ENCODE peak calls at places on chromosome 11, in four cellular contexts. Z is ovary, Q is coronary artery, M is heart left ventricle. T is an unnamed sample.

GRCh38 chr11:3160252-3161031 is 4.7 kb downstream of the OSBPL5 start:
- DNase-seq in Q (peak; percentile 94), Z (peak; percentile 89), M (peak; percentile 89), T (peak; percentile 94)

GRCh38 chr11:72975778-72976520 is 161.7 kb downstream of the ATG16L2 start:
- DNase-seq in M (no peak), Q (no peak), Z (no peak), T (peak; percentile 86)

GRCh38 chr11:76048763-76049162 is 157.5 kb downstream of the WNT11 start:
- DNase-seq in M (no peak), Z (no peak), Q (no peak), T (no peak)

GRCh38 chr11:19777032-19777341 is 64.3 kb downstream of the NAV2 start:
- DNase-seq in M (no peak), Q (peak; percentile 74), Z (no peak), T (no peak)

GRCh38 chr11:1659478-1659877 is 29.9 kb downstream of the KRTAP5-5 start:
- DNase-seq in Q (peak; percentile 24), M (no peak), Z (no peak), T (no peak)

GRCh38 chr11:123681007-123681406 is 26.6 kb upstream of the SCN3B start:
- DNase-seq in Q (no peak), Z (no peak), M (no peak), T (no peak)

GRCh38 chr11:61095022-61095421 is 7.3 kb upstream of the CD5 start:
- DNase-seq in M (no peak), Z (no peak), Q (peak; percentile 46), T (no peak)

GRCh38 chr11:2558861-2559526 is 114.2 kb downstream of the KCNQ1 start:
- DNase-seq in Z (peak; percentile 7), M (no peak), Q (no peak), T (no peak)

GRCh38 chr11:96045622-96046456 is 121.9 kb upstream of the MTMR2 start:
- DNase-seq in M (peak; percentile 29), Z (peak; percentile 63), Q (peak; percentile 77), T (peak; percentile 92)

GRCh38 chr11:9180784-9181183 is 84.4 kb downstream of the DENND5A start:
- DNase-seq in Q (no peak), M (no peak), Z (no peak), T (peak; percentile 44)

GRCh38 chr11:20612416-20612815 is 13.0 kb downstream of the SLC6A5 start:
- DNase-seq in M (no peak), Q (no peak), Z (no peak), T (no peak)

GRCh38 chr11:113570906-113571305 is 95.7 kb upstream of the DRD2 start:
- DNase-seq in M (no peak), Z (no peak), Q (no peak), T (no peak)

GRCh38 chr11:71138737-71139425 is 113.5 kb downstream of the SHANK2 start:
- DNase-seq in Z (no peak), M (no peak), Q (no peak), T (no peak)

GRCh38 chr11:130666781-130667251 is 218.4 kb downstream of the ADAMTS15 start:
- DNase-seq in Q (no peak), Z (no peak), M (no peak), T (no peak)
- TF ChIP-seq CTCF in Q (no peak), Z (no peak), M (no peak), T (peak; percentile 21)

GRCh38 chr11:130915556-130916237 is 582 bp downstream of the SNX19 start:
- DNase-seq in Z (no peak), Q (no peak), M (no peak), T (no peak)
- H3K4me3 ChIP-seq in Z (peak overlapping the region; percentile 89), Q (peak overlapping the region; percentile 94), M (peak overlapping the region; percentile 93), T (peak overlapping the region; percentile 71)

GRCh38 chr11:10413268-10413667 is 41.8 kb upstream of the AMPD3 start:
- DNase-seq in Z (no peak), M (no peak), Q (no peak), T (peak; percentile 48)
- TF ChIP-seq CTCF in Z (no peak), M (no peak), Q (no peak), T (peak; percentile 19)

DNA sequence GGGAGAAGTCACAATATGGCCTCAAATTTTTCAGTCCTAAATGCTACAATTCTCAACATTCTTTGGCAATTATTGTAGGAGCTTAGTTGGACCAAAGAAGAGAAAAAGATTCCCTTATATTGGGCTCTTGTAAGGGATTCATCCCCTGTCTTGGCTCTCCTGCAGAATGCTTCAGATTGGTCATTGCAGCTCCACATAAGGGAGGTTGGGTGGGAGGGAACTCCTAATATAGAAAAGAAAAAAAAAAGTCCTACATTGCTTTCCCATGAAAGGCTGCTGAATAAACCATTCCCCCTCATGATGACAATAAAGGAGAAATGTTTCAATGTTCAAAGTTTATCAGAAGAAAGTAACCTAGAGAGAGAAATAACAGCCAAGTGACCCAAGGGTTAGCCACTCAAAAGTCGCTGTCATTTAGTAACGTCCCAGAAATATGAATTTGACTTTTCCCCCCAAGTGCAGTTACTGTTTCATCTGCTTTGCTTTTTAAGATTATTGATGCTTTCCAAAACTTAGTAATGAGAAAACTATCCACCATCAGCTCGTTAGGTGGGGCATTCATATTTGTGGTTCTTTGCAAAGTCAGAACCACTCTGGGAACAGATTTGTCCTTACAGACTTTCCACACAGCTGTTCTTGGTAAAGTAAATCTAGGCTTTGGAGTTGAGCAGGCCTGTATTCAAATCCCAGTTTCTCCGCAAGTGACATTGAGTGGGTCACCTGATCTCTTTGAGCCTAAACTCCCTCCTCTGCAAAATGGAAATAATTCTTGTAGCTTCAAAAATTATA is 5.0 kb upstream of the SLC1A2 start:
- DNase-seq in Q (no peak), M (no peak), Z (no peak), T (peak; percentile 53)
- H3K4me3 ChIP-seq in Q (no peak overlapping the region), M (no peak overlapping the region), Z (no peak overlapping the region), T (no peak overlapping the region)

GRCh38 chr11:131914299-131914902 is 544.0 kb downstream of the NTM start:
- DNase-seq in M (no peak), Q (no peak), Z (no peak), T (peak; percentile 47)
- TF ChIP-seq CTCF in M (no peak), Q (no peak), Z (no peak), T (peak; percentile 45)

GRCh38 chr11:66543263-66544107 is 2.4 kb downstream of the ZDHHC24 start:
- DNase-seq in Z (peak; percentile 48), M (peak; percentile 51), Q (no peak), T (peak; percentile 65)
- H3K4me3 ChIP-seq in Z (no peak overlapping the region), M (no peak overlapping the region), Q (peak overlapping the region; percentile 44), T (no peak overlapping the region)

GRCh38 chr11:125887373-125888324 is at the start of gene HYLS1:
- DNase-seq in Z (peak; percentile 92), M (peak; percentile 94), Q (peak; percentile 97), T (peak; percentile 98)
- TF ChIP-seq CTCF in Z (peak; percentile 9), M (no peak), Q (peak; percentile 17), T (peak; percentile 35)

GRCh38 chr11:64843971-64844329 is 503 bp downstream of the CDC42BPG start:
- DNase-seq in Z (no peak), Q (no peak), M (peak; percentile 22), T (no peak)

GRCh38 chr11:64844330-64845124 is at the start of gene CDC42BPG:
- DNase-seq in Z (peak; percentile 66), M (peak; percentile 56), Q (no peak), T (peak; percentile 50)

GRCh38 chr11:64842851-64843841 is 1.3 kb downstream of the CDC42BPG start:
- DNase-seq in Z (no peak), M (no peak), Q (no peak), T (no peak)

GRCh38 chr11:64841592-64842365 is 2.7 kb downstream of the CDC42BPG start:
- DNase-seq in M (no peak), Z (no peak), Q (no peak), T (no peak)

DNA sequence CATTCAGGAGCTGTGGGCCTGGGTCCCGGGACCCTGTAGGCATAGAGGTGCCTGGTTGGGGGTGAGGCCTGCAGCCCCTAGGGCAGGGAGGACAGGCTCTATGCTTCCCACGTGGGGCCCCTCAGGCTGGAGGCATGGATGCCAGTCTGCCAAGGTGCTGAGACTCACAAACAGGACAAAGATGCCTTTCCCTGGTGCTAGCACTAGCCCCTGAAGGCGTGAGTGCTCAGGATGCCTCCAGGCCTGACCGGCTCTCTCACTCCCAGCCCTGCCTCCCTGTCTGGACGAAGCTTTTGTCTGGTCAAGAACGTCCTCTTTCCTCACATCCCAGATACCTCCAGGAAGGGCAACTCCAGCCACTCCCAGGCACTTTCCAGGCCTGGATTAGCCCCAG is 2.1 kb downstream of the CDC42BPG start:
- DNase-seq in M (no peak), Q (no peak), Z (no peak), T (no peak)
- H3K4me3 ChIP-seq in M (no peak overlapping the region), Q (no peak overlapping the region), Z (no peak overlapping the region), T (no peak overlapping the region)

GRCh38 chr11:8033312-8033715 is 46.2 kb downstream of the EIF3F start:
- DNase-seq in Z (peak; percentile 88), Q (peak; percentile 81), M (peak; percentile 83), T (peak; percentile 91)
- TF ChIP-seq CTCF in Z (peak; percentile 87), Q (peak; percentile 93), M (peak; percentile 74), T (peak; percentile 95)

DNA sequence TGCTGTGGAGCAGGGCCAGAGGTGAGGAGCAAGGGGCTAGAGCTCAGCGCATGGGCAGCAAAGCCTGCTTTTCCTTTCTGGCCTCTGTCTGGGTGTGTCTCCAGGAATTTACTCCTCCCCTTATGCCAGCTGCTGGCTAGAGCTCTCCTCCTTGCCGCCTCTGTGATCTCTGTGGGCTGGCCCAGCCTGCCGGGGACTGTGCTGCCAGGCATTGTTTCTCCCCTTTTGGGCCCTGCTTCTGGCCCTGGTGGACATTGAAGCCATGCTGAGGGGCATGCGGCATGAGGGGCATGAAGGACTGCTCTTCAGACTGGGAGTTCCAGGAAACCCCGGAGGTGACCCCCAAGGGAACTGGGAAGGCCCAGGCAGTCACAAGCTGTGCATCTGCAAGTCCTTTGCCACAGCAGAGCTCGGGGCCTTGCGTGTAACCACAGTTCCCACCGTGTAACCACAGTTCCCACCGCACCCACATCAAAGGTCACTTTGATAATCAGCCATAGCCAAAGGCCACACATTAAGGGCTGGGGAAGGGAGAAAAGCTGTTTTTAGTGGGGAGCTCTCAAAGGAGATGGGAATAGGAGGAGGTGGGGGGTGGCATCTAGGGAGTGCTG is 62.1 kb downstream of the PPFIBP2 start:
- DNase-seq in M (no peak), Z (no peak), Q (peak; percentile 76), T (no peak)
- H3K4me3 ChIP-seq in M (no peak overlapping the region), Z (no peak overlapping the region), Q (peak overlapping the region; percentile 68), T (no peak overlapping the region)

T was measured in cardiac fibroblast.